ENCODE peak calls at places on chromosomes 11 and 22, in five cellular contexts. Q, B, I, W and F are unnamed samples.

GRCh38 chr11:33701831-33702230 is 1.2 kb upstream of the C11orf91 start:
- DNase-seq in I (no peak), B (no peak), Q (peak; percentile 77), W (no peak), F (no peak)

GRCh38 chr11:14858404-14858803 is 33.6 kb downstream of the CYP2R1 start:
- DNase-seq in I (no peak), B (no peak), Q (no peak), W (no peak), F (no peak)

GRCh38 chr11:90321018-90321417 is 98.2 kb upstream of the CHORDC1 start:
- DNase-seq in W (no peak), I (no peak), B (no peak), Q (no peak), F (no peak)

GRCh38 chr11:424232-424631 is 9.4 kb upstream of the SIGIRR start:
- DNase-seq in B (no peak), Q (no peak), W (no peak), I (no peak), F (no peak)

GRCh38 chr11:10798330-10798980 is 10.3 kb downstream of the EIF4G2 start:
- DNase-seq in Q (no peak), W (no peak), B (no peak), I (no peak), F (no peak)

GRCh38 chr22:45179276-45180049 is 15.7 kb downstream of the NUP50 start:
- DNase-seq in I (no peak), Q (no peak), W (no peak), B (no peak), F (no peak)

GRCh38 chr22:23777776-23778575 is 5.3 kb downstream of the MMP11 start:
- DNase-seq in W (no peak), B (peak; percentile 76), I (no peak), Q (no peak), F (no peak)

GRCh38 chr22:35422145-35422544 is 22.2 kb downstream of the MCM5 start:
- DNase-seq in W (no peak), I (no peak), B (no peak), Q (no peak), F (no peak)

GRCh38 chr11:2943711-2944118 is 14.5 kb upstream of the PHLDA2 start:
- DNase-seq in I (no peak), Q (no peak), B (no peak), W (no peak), F (no peak)

GRCh38 chr11:91686700-91687099 is 537.9 kb upstream of the FAT3 start:
- DNase-seq in B (no peak), W (no peak), Q (no peak), I (peak; percentile 9), F (no peak)

GRCh38 chr11:61041755-61042518 is 60.4 kb upstream of the CD5 start:
- DNase-seq in W (no peak), I (peak; percentile 77), B (peak; percentile 35), Q (no peak), F (no peak)

GRCh38 chr22:45503816-45504702 is 1.4 kb downstream of the FBLN1 start:
- DNase-seq in W (no peak), B (no peak), Q (no peak), I (peak; percentile 97), F (no peak)

GRCh38 chr11:13667245-13667644 is 1.2 kb upstream of the FAR1 start:
- DNase-seq in Q (no peak), W (no peak), B (no peak), I (peak; percentile 12), F (no peak)

GRCh38 chr11:71410363-71410966 is 37.7 kb downstream of the DHCR7 start:
- DNase-seq in Q (no peak), W (no peak), I (no peak), B (no peak), F (no peak)

GRCh38 chr22:50218996-50219727 is 18.4 kb downstream of the SELENOO start:
- DNase-seq in I (no peak), W (peak; percentile 32), B (peak; percentile 89), Q (no peak), F (peak; percentile 47)

GRCh38 chr11:11581493-11581880 is 40.3 kb downstream of the GALNT18 start:
- DNase-seq in B (no peak), W (no peak), Q (no peak), I (no peak), F (no peak)

GRCh38 chr11:7597620-7598019 is 75.7 kb downstream of the CYB5R2 start:
- DNase-seq in B (no peak), Q (no peak), I (no peak), W (no peak), F (no peak)

GRCh38 chr11:61747389-61748285 is 4.8 kb upstream of the MYRF start:
- DNase-seq in B (peak; percentile 76), W (peak; percentile 67), I (peak; percentile 88), Q (no peak), F (no peak)

GRCh38 chr11:83827940-83828554 is 541.9 kb upstream of the CCDC90B start:
- DNase-seq in Q (peak; percentile 28), W (peak; percentile 42), I (peak; percentile 65), B (no peak), F (no peak)

GRCh38 chr22:44840611-44841322 is 88.4 kb downstream of the ARHGAP8 start:
- DNase-seq in W (no peak), B (no peak), I (no peak), Q (no peak), F (no peak)

GRCh38 chr11:110124605-110125004 is 31.4 kb downstream of the ZC3H12C start:
- DNase-seq in W (no peak), Q (no peak), I (no peak), B (no peak), F (no peak)

GRCh38 chr22:44263547-44263946 is 49.2 kb downstream of the SHISAL1 start:
- DNase-seq in I (no peak), W (no peak), Q (no peak), B (no peak), F (no peak)

GRCh38 chr11:125165664-125166346 is 1.3 kb downstream of the PKNOX2 start:
- DNase-seq in W (no peak), B (no peak), I (peak; percentile 61), Q (no peak), F (no peak)

GRCh38 chr11:75924966-75925784 is 110.2 kb downstream of the UVRAG start:
- DNase-seq in B (peak; percentile 24), Q (no peak), W (no peak), I (peak; percentile 42), F (no peak)

GRCh38 chr11:47400813-47401279 is 7.5 kb upstream of the SLC39A13 start:
- DNase-seq in B (no peak), I (peak; percentile 32), Q (no peak), W (no peak), F (no peak)
- H3K4me3 ChIP-seq in B (peak overlapping the region; percentile 67), I (peak overlapping the region; percentile 48), Q (no peak overlapping the region), W (peak overlapping the region; percentile 59), F (no peak overlapping the region)

DNA sequence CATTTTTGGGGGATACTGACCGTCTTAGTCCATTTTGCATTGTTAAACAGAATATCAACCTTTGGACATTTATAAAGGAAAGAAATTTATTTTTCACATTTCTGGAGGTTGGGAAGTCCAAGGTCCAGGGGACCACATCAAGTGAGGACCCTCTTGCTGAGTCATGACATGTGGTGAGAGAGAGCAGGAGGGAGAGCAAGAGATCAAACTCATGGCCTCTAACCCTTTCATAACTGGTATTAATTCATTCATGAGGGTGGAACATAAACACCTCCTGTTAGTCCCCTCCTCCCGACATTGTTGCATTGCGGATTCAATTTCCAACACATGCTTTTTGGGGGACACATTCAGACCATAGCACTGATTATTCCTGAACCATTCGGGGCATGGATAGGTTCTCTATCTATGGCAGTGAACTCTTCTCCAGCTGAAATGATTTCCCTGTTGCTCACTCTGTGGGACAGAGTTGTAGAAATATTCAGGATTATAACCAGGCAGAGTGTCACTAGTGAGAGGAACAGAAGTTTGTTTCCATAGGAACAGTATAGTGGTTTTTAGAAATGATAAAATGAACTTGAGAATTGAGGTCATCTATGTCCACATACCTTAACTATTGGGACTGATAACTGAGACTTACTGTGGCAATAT is 88.2 kb upstream of the OR9Q1 start:
- DNase-seq in B (no peak), Q (no peak), W (peak; percentile 43), I (no peak), F (no peak)
- H3K27ac ChIP-seq in B (peak overlapping the region; percentile 56), Q (no peak overlapping the region), W (peak overlapping the region; percentile 31), I (no peak overlapping the region), F (no peak overlapping the region)

GRCh38 chr11:118888398-118888797 is 4.7 kb downstream of the CXCR5 start:
- DNase-seq in B (no peak), Q (no peak), W (no peak), I (no peak), F (no peak)

GRCh38 chr11:118885831-118886571 is 2.3 kb downstream of the CXCR5 start:
- DNase-seq in I (no peak), B (no peak), W (no peak), Q (no peak), F (no peak)

GRCh38 chr11:118885319-118885718 is 1.6 kb downstream of the CXCR5 start:
- DNase-seq in I (no peak), B (no peak), Q (no peak), W (no peak), F (no peak)

GRCh38 chr11:118887219-118887618 is 3.5 kb downstream of the CXCR5 start:
- DNase-seq in B (no peak), I (no peak), W (no peak), Q (no peak), F (no peak)

DNA sequence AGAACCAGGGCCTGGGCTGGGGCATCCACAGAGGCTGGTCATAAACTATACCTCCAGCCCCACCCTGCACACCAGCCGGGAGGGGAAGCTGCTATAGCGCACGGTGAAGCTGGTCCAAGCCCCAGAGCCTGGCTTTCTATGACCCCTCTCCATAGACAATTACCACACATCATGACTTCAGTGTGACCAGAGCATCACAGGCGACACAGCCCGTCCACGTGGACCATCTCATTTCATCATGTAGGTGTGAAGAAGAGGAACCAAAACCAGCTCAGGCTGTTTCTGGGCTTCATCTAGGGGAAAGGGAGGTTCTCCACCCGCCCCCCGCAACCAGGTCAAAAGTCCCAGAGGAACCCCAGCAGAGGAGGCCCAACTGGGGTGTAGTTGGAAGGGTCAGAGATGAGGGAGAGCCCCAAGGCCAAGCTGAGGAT is 3.0 kb downstream of the CXCR5 start:
- DNase-seq in W (no peak), Q (no peak), I (no peak), B (no peak), F (no peak)
- H3K4me3 ChIP-seq in W (no peak overlapping the region), Q (no peak overlapping the region), I (no peak overlapping the region), B (no peak overlapping the region), F (no peak overlapping the region)

GRCh38 chr22:40602231-40602630 is 34.3 kb downstream of the MRTFA start:
- DNase-seq in Q (no peak), I (no peak), B (no peak), W (no peak), F (no peak)

GRCh38 chr22:40606306-40606705 is 30.2 kb downstream of the MRTFA start:
- DNase-seq in I (no peak), Q (no peak), W (peak; percentile 29), B (no peak), F (no peak)

GRCh38 chr22:40605676-40606250 is 30.8 kb downstream of the MRTFA start:
- DNase-seq in I (no peak), B (no peak), W (no peak), Q (no peak), F (no peak)

GRCh38 chr22:40599731-40600130 is 36.8 kb downstream of the MRTFA start:
- DNase-seq in B (no peak), I (no peak), Q (no peak), W (no peak), F (no peak)

DNA sequence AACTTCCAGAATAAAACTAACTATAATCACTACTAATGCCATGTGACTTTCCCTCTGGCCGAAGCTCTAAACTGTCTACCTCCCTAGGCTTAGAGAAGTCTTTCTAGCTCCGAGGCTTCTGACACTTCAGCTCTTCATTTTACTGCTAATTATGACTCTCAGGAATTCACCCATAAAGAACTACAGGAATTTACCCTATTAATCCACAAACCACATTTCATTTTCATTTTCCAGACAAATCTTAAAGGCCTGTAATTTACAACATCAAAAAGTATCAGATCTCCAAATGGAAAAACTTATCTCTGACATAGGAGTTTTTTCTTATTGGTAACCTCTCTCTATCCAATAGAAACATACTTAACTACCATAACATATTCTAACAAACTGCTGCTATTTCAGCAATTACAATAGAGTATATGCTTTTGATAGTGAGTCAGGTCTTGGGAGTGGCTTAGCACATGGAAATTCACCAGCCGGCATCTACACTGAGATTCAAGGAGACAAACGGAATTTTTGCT is 33.4 kb downstream of the MRTFA start:
- DNase-seq in W (no peak), I (no peak), B (no peak), Q (no peak), F (peak; percentile 13)
- H3K27ac ChIP-seq in W (no peak overlapping the region), I (no peak overlapping the region), B (peak overlapping the region; percentile 27), Q (peak overlapping the region; percentile 75), F (no peak overlapping the region)